ENCODE peak calls at places on chromosomes 2 and 18, in eight cellular contexts. Z is astrocyte of the cerebellum, C is upper lobe of right lung, K is H9, A is WTC11, F is pancreas, U is HCT116, E is dorsolateral prefrontal cortex. V is an unnamed sample.

GRCh38 chr2:939936-940620 is 10.6 kb upstream of the SNTG2 start:
- DNase-seq in E (no peak), F (peak), C (no peak), K (no peak), Z (no peak), A (no peak), U (no peak), V (no peak)

GRCh38 chr2:64142817-64143153 is 1.4 kb downstream of the PELI1 start:
- DNase-seq in U (no peak), K (no peak), Z (no peak), E (no peak), C (no peak), A (no peak), F (no peak), V (no peak)

GRCh38 chr2:152415231-152415642 is 80.3 kb downstream of the FMNL2 start:
- DNase-seq in F (no peak), A (no peak), K (no peak), C (no peak), E (no peak), U (peak), Z (no peak), V (no peak)

GRCh38 chr18:40935423-40935822 is 1019.6 kb upstream of the PIK3C3 start:
- DNase-seq in A (no peak), F (no peak), U (no peak), Z (no peak), E (no peak), K (no peak), C (no peak), V (no peak)

GRCh38 chr2:104788721-104789446 is 65.0 kb upstream of the POU3F3 start:
- DNase-seq in E (no peak), F (no peak), K (no peak), U (no peak), C (no peak), Z (no peak), A (no peak), V (peak)

GRCh38 chr2:191688934-191689695 is 11.2 kb downstream of the NABP1 start:
- DNase-seq in U (peak), Z (peak), E (no peak), F (no peak), K (no peak), A (no peak), C (no peak), V (no peak)

GRCh38 chr2:38546585-38546984 is 56.1 kb downstream of the HNRNPLL start:
- DNase-seq in K (no peak), U (no peak), E (no peak), F (no peak), C (no peak), A (no peak), Z (no peak), V (no peak)

GRCh38 chr2:205607146-205607545 is 75.2 kb upstream of the NRP2 start:
- DNase-seq in C (no peak), Z (no peak), E (no peak), F (no peak), U (no peak), K (no peak), A (no peak), V (no peak)

GRCh38 chr2:231673348-231673770 is 35.0 kb upstream of the PTMA start:
- DNase-seq in K (peak), C (peak), E (no peak), A (peak), U (peak), F (peak), Z (no peak), V (no peak)

GRCh38 chr18:9513971-9514512 is 38.7 kb downstream of the RALBP1 start:
- DNase-seq in U (no peak), K (no peak), F (no peak), E (no peak), C (no peak), Z (peak), A (no peak), V (no peak)

GRCh38 chr2:42909966-42910365 is 117.6 kb upstream of the HAAO start:
- DNase-seq in A (no peak), E (no peak), F (no peak), U (no peak), K (no peak), C (no peak), Z (no peak), V (no peak)

GRCh38 chr2:105677901-105678300 is 66.8 kb upstream of the NCK2 start:
- DNase-seq in Z (no peak), U (no peak), C (no peak), E (no peak), K (no peak), F (no peak), A (no peak), V (no peak)

GRCh38 chr2:194822097-194822496 is 834.9 kb upstream of the SLC39A10 start:
- DNase-seq in F (no peak), Z (no peak), A (no peak), U (no peak), K (no peak), E (no peak), C (no peak), V (no peak)

GRCh38 chr18:41126541-41127235 is 828.3 kb upstream of the PIK3C3 start:
- DNase-seq in C (no peak), E (no peak), Z (no peak), A (no peak), U (no peak), K (no peak), F (no peak), V (no peak)

GRCh38 chr18:79826966-79827365 is 29.2 kb downstream of the KCNG2 start:
- DNase-seq in E (no peak), Z (no peak), F (no peak), U (no peak), C (no peak), A (peak), K (peak), V (no peak)

GRCh38 chr2:28437142-28437835 is 44.6 kb downstream of the FOSL2 start:
- DNase-seq in F (peak), K (no peak), A (no peak), U (no peak), C (peak), Z (no peak), E (no peak), V (no peak)

GRCh38 chr2:238127165-238128060 is 11.1 kb upstream of the KLHL30 start:
- DNase-seq in C (no peak), Z (no peak), K (no peak), U (no peak), A (no peak), F (peak), E (no peak), V (no peak)
- TF ChIP-seq CTCF in C (no peak), Z (no peak), K (no peak), U (no peak), A (no peak), F (no peak), E (no peak), V (no peak)

DNA sequence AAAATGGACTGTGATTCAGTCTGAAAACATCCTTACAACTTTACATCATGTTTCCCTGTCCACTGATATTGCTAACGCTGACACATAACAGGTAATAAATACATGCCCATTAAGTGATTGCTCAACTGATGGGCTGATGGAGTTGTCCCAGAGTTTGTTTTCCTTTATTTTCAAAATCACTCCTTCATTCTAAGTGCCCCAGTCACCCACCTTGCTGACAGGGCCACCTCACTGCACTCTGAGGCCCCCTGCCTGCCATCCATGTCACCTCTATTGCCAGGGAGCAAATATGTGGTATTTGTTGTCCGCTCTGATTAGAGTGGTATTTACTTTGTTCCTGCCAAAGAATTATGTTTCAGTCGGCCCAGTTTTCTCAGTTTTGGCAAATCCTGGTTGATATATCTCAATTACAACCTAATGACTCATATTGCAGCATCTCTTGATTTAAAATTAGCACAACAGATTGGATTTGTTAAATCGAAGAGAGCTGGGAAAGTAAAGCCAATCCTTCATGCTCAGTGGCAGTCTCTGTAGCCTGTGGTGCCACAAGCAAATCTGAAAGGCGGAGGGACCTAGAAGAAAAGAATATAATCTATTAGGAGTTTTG is 105.1 kb downstream of the RDH14 start:
- DNase-seq in C (no peak), U (no peak), F (no peak), E (no peak), Z (no peak), K (peak), A (peak), V (no peak)
- TF ChIP-seq CTCF in C (peak), U (peak), F (peak), E (no peak), Z (peak), K (peak), A (no peak), V (no peak)

DNA sequence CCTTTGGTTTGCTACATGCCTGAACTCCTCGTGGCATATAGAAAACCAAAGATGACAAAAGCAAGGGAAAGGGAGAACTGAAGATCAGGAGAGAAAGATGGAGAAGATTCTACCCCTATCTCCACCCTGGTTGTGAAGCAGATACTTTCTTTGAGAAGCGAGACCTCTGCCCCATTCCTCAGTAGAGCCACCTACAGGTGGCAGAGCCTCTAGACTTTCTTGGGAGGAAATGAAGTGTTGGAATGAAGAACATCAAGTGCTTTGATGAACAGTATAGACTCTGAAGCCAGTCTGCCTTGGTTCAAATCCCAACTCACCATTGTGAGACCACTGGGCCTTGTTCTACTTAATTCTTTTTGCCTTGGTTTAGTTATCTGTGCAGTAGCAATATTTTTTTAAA is 348.8 kb upstream of the ETAA1 start:
- DNase-seq in E (no peak), U (no peak), C (no peak), F (no peak), K (no peak), A (no peak), Z (no peak), V (no peak)
- TF ChIP-seq CTCF in E (no peak), U (no peak), C (no peak), F (no peak), K (peak), A (no peak), Z (no peak), V (no peak)

GRCh38 chr2:176158855-176159677 is 2.0 kb downstream of the HOXD3 start:
- DNase-seq in Z (no peak), F (no peak), A (no peak), K (no peak), U (no peak), E (no peak), C (no peak), V (no peak)

GRCh38 chr2:176156959-176157498 is at the start of gene HOXD3:
- DNase-seq in C (no peak), Z (no peak), A (no peak), E (no peak), F (no peak), K (no peak), U (no peak), V (no peak)

GRCh38 chr2:176158306-176158643 is 1.2 kb downstream of the HOXD3 start:
- DNase-seq in U (no peak), E (no peak), A (no peak), Z (no peak), K (no peak), C (no peak), F (no peak), V (no peak)

GRCh38 chr2:176156301-176156958 is 677 bp upstream of the HOXD3 start:
- DNase-seq in Z (no peak), K (no peak), U (no peak), E (no peak), F (no peak), C (no peak), A (no peak), V (no peak)

GRCh38 chr2:176157499-176158305 is 595 bp downstream of the HOXD3 start:
- DNase-seq in A (no peak), Z (no peak), U (no peak), K (peak), E (no peak), C (peak), F (no peak), V (peak)
- TF ChIP-seq CTCF in A (no peak), Z (no peak), U (no peak), K (no peak), E (no peak), C (no peak), F (no peak), V (no peak)

GRCh38 chr2:45992021-45992745 is 305.0 kb upstream of the EPAS1 start:
- DNase-seq in C (peak), U (no peak), E (no peak), F (no peak), Z (peak), K (no peak), A (no peak), V (no peak)
- TF ChIP-seq CTCF in C (no peak), U (no peak), E (no peak), F (no peak), Z (no peak), K (no peak), A (no peak), V (no peak)

DNA sequence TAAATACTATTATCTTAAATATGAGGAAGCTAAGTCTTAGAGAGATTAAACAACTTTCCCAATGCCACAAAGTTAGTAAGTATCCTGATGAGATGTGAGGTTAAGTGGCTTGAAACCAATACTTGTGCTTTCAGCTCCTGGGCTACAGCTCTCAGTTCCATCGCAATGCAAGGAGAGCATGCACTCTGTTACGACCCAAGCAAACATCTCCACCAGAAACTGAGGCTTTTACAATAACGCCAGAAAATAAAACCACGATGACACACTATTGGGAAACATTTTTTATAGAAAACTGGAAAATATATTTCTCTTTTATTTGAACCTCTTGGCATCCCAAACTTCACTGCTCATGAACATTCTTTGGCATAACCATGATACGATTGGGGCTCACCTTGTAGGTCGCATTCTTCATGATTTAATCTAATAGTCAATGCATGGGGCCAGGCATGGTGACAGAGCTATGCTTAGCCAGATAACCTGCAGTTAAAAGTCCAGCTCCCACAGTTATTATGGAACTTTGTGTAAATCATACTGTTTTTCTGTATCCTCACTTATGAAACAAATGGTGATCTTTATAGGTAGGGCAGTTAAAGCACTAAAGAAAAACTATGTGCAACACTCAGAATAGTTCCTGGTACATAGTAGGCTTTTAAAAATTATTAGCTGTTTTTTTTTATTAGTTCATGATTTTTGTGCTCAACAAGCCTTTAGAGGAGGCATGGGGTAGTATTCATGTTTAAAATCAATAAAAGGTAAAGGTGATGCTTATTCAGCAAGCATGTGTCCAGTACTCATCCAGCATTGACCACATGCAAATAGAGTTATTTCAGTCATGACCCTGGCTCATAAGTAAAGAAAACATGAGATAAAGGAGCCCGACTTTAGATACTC is 238.3 kb upstream of the TRIB2 start:
- DNase-seq in C (no peak), A (no peak), F (no peak), E (no peak), Z (peak), K (no peak), U (no peak), V (no peak)
- TF ChIP-seq CTCF in C (no peak), A (no peak), F (no peak), E (no peak), Z (no peak), K (no peak), U (no peak), V (no peak)

DNA sequence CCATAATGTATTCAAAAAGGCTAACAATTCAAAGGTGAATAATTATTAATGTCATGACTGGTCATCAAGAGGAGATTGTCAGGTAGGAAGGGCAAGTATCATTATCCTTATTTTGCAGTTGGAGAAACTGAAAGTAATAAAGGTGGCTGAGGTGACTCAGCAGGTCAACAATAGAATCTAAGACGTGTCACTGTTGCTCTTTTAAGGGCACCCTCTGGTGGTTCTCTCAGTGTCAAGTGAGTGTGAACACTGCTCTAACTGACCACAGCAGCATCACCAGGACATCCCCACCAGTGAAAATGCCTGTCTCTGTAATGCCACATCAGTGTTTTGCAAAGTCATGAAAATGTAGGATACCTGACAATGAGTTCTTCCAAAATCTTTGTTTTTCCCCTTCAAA is 69.7 kb downstream of the DCC start:
- DNase-seq in C (no peak), U (no peak), F (no peak), E (no peak), K (peak), Z (no peak), A (no peak), V (no peak)
- TF ChIP-seq CTCF in C (no peak), U (no peak), F (no peak), E (no peak), K (peak), Z (no peak), A (no peak), V (no peak)

DNA sequence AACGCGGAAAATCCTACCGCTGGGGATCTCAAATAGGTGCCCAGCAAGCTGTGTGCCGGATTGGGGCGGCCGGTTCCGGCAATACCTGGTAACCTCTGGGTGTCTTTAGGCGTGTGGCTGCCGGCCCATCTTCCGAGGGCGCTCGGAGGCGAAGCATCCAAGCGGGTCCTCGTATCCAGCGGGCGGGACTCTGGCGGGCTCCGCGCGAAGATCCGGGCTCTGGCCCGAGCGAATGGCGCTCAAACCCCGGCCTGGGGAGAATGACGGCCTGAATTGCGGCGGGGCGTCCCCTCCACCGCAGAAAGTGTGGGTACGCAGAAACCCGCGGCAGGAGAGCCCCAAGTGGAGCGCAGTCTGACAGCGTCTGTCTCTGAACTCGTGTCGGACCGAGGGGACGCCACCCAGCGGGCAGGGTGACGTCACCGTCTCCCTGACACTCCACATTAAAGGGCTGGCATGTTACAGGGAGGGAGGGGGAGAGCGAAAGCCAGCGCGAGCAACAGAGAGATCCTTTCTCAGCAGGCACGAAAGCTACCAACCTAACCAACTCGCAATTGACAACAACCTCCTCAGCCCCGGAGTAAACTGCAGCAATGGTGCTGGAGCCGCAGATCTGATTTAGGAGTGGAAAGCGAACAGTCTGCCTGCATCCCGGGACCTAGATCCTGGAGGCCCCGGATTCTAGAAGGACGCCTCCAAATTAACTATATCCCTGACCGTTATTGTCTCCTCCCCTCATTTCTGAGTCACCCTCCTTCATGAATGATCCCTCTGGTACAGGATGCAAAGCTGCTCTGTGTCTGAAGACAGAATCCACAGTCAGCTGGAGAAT is at the start of gene SKOR2:
- DNase-seq in F (peak), K (peak), C (no peak), U (no peak), Z (no peak), A (peak), E (no peak), V (no peak)
- TF ChIP-seq CTCF in F (no peak), K (no peak), C (no peak), U (no peak), Z (no peak), A (no peak), E (no peak), V (no peak)